ENCODE peak calls at places on chromosomes 2 and 18, in six cellular contexts. One of them, this sample, is unnamed.
A peak's percentile ranks its signal among the peaks of the same experiment; 100 is the strongest.

GRCh38 chr2:232353096-232353495 is 25.5 kb upstream of the ALPP start:
- DNase-seq in effector memory CD8-positive, alpha-beta T cell: no peak
- DNase-seq in activated naive CD4-positive, alpha-beta T cell: no peak
- DNase-seq in germinal center: no peak
- DNase-seq in neural progenitor cell: no peak
- DNase-seq in endothelial cell: no peak
- DNase-seq in this sample: no peak

GRCh38 chr2:121649402-121649651 is at the start of gene CLASP1:
- DNase-seq in germinal center: peak; percentile 97
- DNase-seq in effector memory CD8-positive, alpha-beta T cell: peak; percentile 95
- DNase-seq in neural progenitor cell: peak; percentile 99
- DNase-seq in endothelial cell: peak; percentile 92
- DNase-seq in activated naive CD4-positive, alpha-beta T cell: peak; percentile 83
- DNase-seq in this sample: peak; percentile 97

GRCh38 chr2:47172156-47172921 is 17.2 kb upstream of the STPG4 start:
- DNase-seq in endothelial cell: no peak
- DNase-seq in neural progenitor cell: no peak
- DNase-seq in germinal center: no peak
- DNase-seq in activated naive CD4-positive, alpha-beta T cell: no peak
- DNase-seq in effector memory CD8-positive, alpha-beta T cell: no peak
- DNase-seq in this sample: no peak

GRCh38 chr2:16205631-16206030 is 265.3 kb downstream of the MYCN start:
- DNase-seq in activated naive CD4-positive, alpha-beta T cell: no peak
- DNase-seq in endothelial cell: no peak
- DNase-seq in effector memory CD8-positive, alpha-beta T cell: no peak
- DNase-seq in neural progenitor cell: no peak
- DNase-seq in germinal center: no peak
- DNase-seq in this sample: no peak

GRCh38 chr18:9700261-9700796 is 7.8 kb upstream of the RAB31 start:
- DNase-seq in activated naive CD4-positive, alpha-beta T cell: no peak
- DNase-seq in endothelial cell: no peak
- DNase-seq in germinal center: no peak
- DNase-seq in effector memory CD8-positive, alpha-beta T cell: no peak
- DNase-seq in neural progenitor cell: no peak
- DNase-seq in this sample: no peak

GRCh38 chr2:127700527-127701192 is 637 bp upstream of the SFT2D3 start:
- DNase-seq in endothelial cell: peak; percentile 17
- DNase-seq in germinal center: peak; percentile 64
- DNase-seq in effector memory CD8-positive, alpha-beta T cell: peak; percentile 16
- DNase-seq in activated naive CD4-positive, alpha-beta T cell: no peak
- DNase-seq in neural progenitor cell: peak; percentile 77
- DNase-seq in this sample: peak; percentile 93

GRCh38 chr2:39593439-39594393 is 72.0 kb upstream of the TMEM178A start:
- DNase-seq in neural progenitor cell: peak; percentile 68
- DNase-seq in effector memory CD8-positive, alpha-beta T cell: no peak
- DNase-seq in germinal center: no peak
- DNase-seq in activated naive CD4-positive, alpha-beta T cell: no peak
- DNase-seq in endothelial cell: peak; percentile 37
- DNase-seq in this sample: peak; percentile 21

GRCh38 chr2:47595690-47596089 is 187.3 kb upstream of the MSH6 start:
- DNase-seq in germinal center: no peak
- DNase-seq in effector memory CD8-positive, alpha-beta T cell: no peak
- DNase-seq in endothelial cell: no peak
- DNase-seq in neural progenitor cell: no peak
- DNase-seq in activated naive CD4-positive, alpha-beta T cell: no peak
- DNase-seq in this sample: no peak

GRCh38 chr2:71631411-71631931 is 178.1 kb downstream of the DYSF start:
- DNase-seq in activated naive CD4-positive, alpha-beta T cell: no peak
- DNase-seq in endothelial cell: no peak
- DNase-seq in neural progenitor cell: no peak
- DNase-seq in effector memory CD8-positive, alpha-beta T cell: no peak
- DNase-seq in germinal center: no peak
- DNase-seq in this sample: no peak

GRCh38 chr2:175844169-175844568 is 157.9 kb downstream of the LNPK start:
- DNase-seq in endothelial cell: no peak
- DNase-seq in activated naive CD4-positive, alpha-beta T cell: no peak
- DNase-seq in effector memory CD8-positive, alpha-beta T cell: no peak
- DNase-seq in germinal center: no peak
- DNase-seq in neural progenitor cell: no peak
- DNase-seq in this sample: no peak